ENCODE peak calls at places on chromosome 9, in eight cellular contexts. K, C, Y, V, E, B, I and N are unnamed samples.

GRCh38 chr9:134178781-134179551 is 14.6 kb upstream of the RNU6ATAC start:
- DNase-seq in K (peak), C (peak), Y (no peak), V (no peak), E (peak), B (peak), I (no peak), N (peak)

GRCh38 chr9:33785914-33786313 is 9.4 kb upstream of the PRSS3 start:
- DNase-seq in K (no peak), C (no peak), Y (no peak), V (peak), E (no peak), B (no peak), I (no peak), N (peak)

GRCh38 chr9:88954073-88954472 is 37.2 kb upstream of the S1PR3 start:
- DNase-seq in K (no peak), C (no peak), Y (no peak), V (no peak), E (no peak), B (no peak), I (no peak), N (no peak)

GRCh38 chr9:109755040-109755439 is 25.0 kb upstream of the PALM2AKAP2 start:
- DNase-seq in K (no peak), C (no peak), Y (no peak), V (no peak), E (no peak), B (no peak), I (no peak), N (no peak)

GRCh38 chr9:116153765-116154333 is at the start of gene PAPPA:
- DNase-seq in K (no peak), C (no peak), Y (no peak), V (no peak), E (no peak), B (no peak), I (no peak), N (no peak)

GRCh38 chr9:22084336-22085035 is 75.4 kb upstream of the CDKN2B start:
- DNase-seq in K (no peak), C (no peak), Y (peak), V (no peak), E (no peak), B (no peak), I (no peak), N (no peak)

GRCh38 chr9:135794361-135794885 is 92.4 kb downstream of the KCNT1 start:
- DNase-seq in K (no peak), C (no peak), Y (no peak), V (no peak), E (no peak), B (no peak), I (no peak), N (no peak)

GRCh38 chr9:118686940-118687339 is 682.3 kb downstream of the BRINP1 start:
- DNase-seq in K (no peak), C (no peak), Y (no peak), V (no peak), E (no peak), B (no peak), I (no peak), N (no peak)

GRCh38 chr9:128911529-128912035 is 9.2 kb upstream of the PHYHD1 start:
- DNase-seq in K (peak), C (peak), Y (no peak), V (no peak), E (peak), B (no peak), I (no peak), N (no peak)

GRCh38 chr9:127918201-127919107 is 1.6 kb upstream of the ST6GALNAC4 start:
- DNase-seq in K (peak), C (no peak), Y (no peak), V (peak), E (no peak), B (no peak), I (no peak), N (no peak)

GRCh38 chr9:18360005-18360404 is 113.9 kb upstream of the ADAMTSL1 start:
- DNase-seq in K (no peak), C (no peak), Y (no peak), V (no peak), E (no peak), B (no peak), I (no peak), N (no peak)

GRCh38 chr9:91814681-91815212 is 135.3 kb downstream of the ROR2 start:
- DNase-seq in K (no peak), C (no peak), Y (no peak), V (no peak), E (peak), B (no peak), I (no peak), N (no peak)

GRCh38 chr9:134601764-134602163 is 39.8 kb upstream of the COL5A1 start:
- DNase-seq in K (no peak), C (no peak), Y (no peak), V (no peak), E (no peak), B (no peak), I (no peak), N (no peak)

GRCh38 chr9:132792547-132792946 is 85.5 kb downstream of the AK8 start:
- DNase-seq in K (no peak), C (no peak), Y (no peak), V (no peak), E (peak), B (no peak), I (no peak), N (no peak)

GRCh38 chr9:32707326-32707725 is 71.9 kb upstream of the TAF1L start:
- DNase-seq in K (no peak), C (no peak), Y (no peak), V (no peak), E (no peak), B (no peak), I (no peak), N (no peak)

GRCh38 chr9:5052858-5053257 is 67.8 kb downstream of the JAK2 start:
- DNase-seq in K (no peak), C (no peak), Y (no peak), V (no peak), E (no peak), B (no peak), I (no peak), N (no peak)

GRCh38 chr9:6681147-6681956 is 35.8 kb upstream of the GLDC start:
- DNase-seq in K (peak), C (peak), Y (peak), V (peak), E (peak), B (peak), I (peak), N (peak)

GRCh38 chr9:88224938-88225337 is 86.7 kb upstream of the SPATA31C2 start:
- DNase-seq in K (no peak), C (no peak), Y (no peak), V (no peak), E (no peak), B (no peak), I (no peak), N (no peak)

GRCh38 chr9:86679979-86680378 is 267.3 kb downstream of the GAS1 start:
- DNase-seq in K (no peak), C (no peak), Y (no peak), V (no peak), E (no peak), B (no peak), I (no peak), N (no peak)

GRCh38 chr9:112831281-112831851 is 59.3 kb downstream of the SLC46A2 start:
- DNase-seq in K (peak), C (peak), Y (no peak), V (no peak), E (no peak), B (no peak), I (no peak), N (no peak)

GRCh38 chr9:37949576-37949975 is 45.6 kb upstream of the SLC25A51 start:
- DNase-seq in K (peak), C (no peak), Y (no peak), V (no peak), E (no peak), B (no peak), I (no peak), N (no peak)

GRCh38 chr9:88005146-88005750 is 30.9 kb upstream of the CDK20 start:
- DNase-seq in K (no peak), C (no peak), Y (no peak), V (no peak), E (no peak), B (no peak), I (no peak), N (no peak)

GRCh38 chr9:114745108-114745848 is 60.6 kb downstream of the TNFSF15 start:
- DNase-seq in K (no peak), C (no peak), Y (no peak), V (no peak), E (no peak), B (no peak), I (no peak), N (no peak)

GRCh38 chr9:89940625-89941024 is 335.8 kb downstream of the GADD45G start:
- DNase-seq in K (no peak), C (no peak), Y (no peak), V (no peak), E (no peak), B (no peak), I (no peak), N (no peak)

GRCh38 chr9:7402704-7403389 is 396.7 kb downstream of the DMAC1 start:
- DNase-seq in K (no peak), C (no peak), Y (no peak), V (no peak), E (no peak), B (no peak), I (no peak), N (no peak)

GRCh38 chr9:98913705-98914104 is 30.0 kb upstream of the COL15A1 start:
- DNase-seq in K (no peak), C (no peak), Y (no peak), V (no peak), E (no peak), B (no peak), I (no peak), N (no peak)

GRCh38 chr9:77648458-77649108 is 461 bp upstream of the GNA14 start:
- DNase-seq in K (peak), C (peak), Y (no peak), V (no peak), E (peak), B (no peak), I (peak), N (peak)

GRCh38 chr9:35923927-35924763 is 14.9 kb downstream of the SPAAR start:
- DNase-seq in K (no peak), C (no peak), Y (no peak), V (no peak), E (no peak), B (no peak), I (peak), N (peak)

GRCh38 chr9:96719538-96720315 is 58.2 kb downstream of the ZNF510 start:
- DNase-seq in K (no peak), C (no peak), Y (peak), V (no peak), E (no peak), B (no peak), I (no peak), N (peak)

GRCh38 chr9:83041771-83042170 is 21.2 kb downstream of the RASEF start:
- DNase-seq in K (no peak), C (no peak), Y (no peak), V (no peak), E (no peak), B (no peak), I (no peak), N (no peak)

GRCh38 chr9:111153973-111154590 is 115.8 kb upstream of the LPAR1 start:
- DNase-seq in K (no peak), C (no peak), Y (no peak), V (peak), E (no peak), B (no peak), I (no peak), N (no peak)

GRCh38 chr9:36128331-36128730 is 8.2 kb upstream of the GLIPR2 start:
- DNase-seq in K (no peak), C (no peak), Y (no peak), V (no peak), E (no peak), B (no peak), I (no peak), N (no peak)

GRCh38 chr9:29397148-29397547 is 1823.9 kb upstream of the C9orf72 start:
- DNase-seq in K (no peak), C (no peak), Y (no peak), V (no peak), E (no peak), B (no peak), I (no peak), N (no peak)

GRCh38 chr9:135850737-135851136 is 56.6 kb downstream of the CAMSAP1 start:
- DNase-seq in K (no peak), C (no peak), Y (no peak), V (no peak), E (no peak), B (no peak), I (no peak), N (peak)

GRCh38 chr9:119963258-119963797 is 594.1 kb upstream of the BRINP1 start:
- DNase-seq in K (peak), C (no peak), Y (peak), V (no peak), E (no peak), B (no peak), I (peak), N (no peak)

GRCh38 chr9:76699966-76700365 is 64.3 kb upstream of the PCA3 start:
- DNase-seq in K (no peak), C (no peak), Y (peak), V (no peak), E (no peak), B (no peak), I (no peak), N (no peak)

GRCh38 chr9:68678430-68678829 is 26.6 kb upstream of the PIP5K1B start:
- DNase-seq in K (no peak), C (no peak), Y (no peak), V (peak), E (no peak), B (no peak), I (no peak), N (no peak)

GRCh38 chr9:613771-614347 is 227.6 kb upstream of the DMRT1 start:
- DNase-seq in K (peak), C (peak), Y (peak), V (peak), E (peak), B (peak), I (peak), N (peak)

GRCh38 chr9:93235278-93235960 is 51.5 kb downstream of the WNK2 start:
- DNase-seq in K (no peak), C (no peak), Y (peak), V (no peak), E (no peak), B (peak), I (peak), N (no peak)

DNA sequence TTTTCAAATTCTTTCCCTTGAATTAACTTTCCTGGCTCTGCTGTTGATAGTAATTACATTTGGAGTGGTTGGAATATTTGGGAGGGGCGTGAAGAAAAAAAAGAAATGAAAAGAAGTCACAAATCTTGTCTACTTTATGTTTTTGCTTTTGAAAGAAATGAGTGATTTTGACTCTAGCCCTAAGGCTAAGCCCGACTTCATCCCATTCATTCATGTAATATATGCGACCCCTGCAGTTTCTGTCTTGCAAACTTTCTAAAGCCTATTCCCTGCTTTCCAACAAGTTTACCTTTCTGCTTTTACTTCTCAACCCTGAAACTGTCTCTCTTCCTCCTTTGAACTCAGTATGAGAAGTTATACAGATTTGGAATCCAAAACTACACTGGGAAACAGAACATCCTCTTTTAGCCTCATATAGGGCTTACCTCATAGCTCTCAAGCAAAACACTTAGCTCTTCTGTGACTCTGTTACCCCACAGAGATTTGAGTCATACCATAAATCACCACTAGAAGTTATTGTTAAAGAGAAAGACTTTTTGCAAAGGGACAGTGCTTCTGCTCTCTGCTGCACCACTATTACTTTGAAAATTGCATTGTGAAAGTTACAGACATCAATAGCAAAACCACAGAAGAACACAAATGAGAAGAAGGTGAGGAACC is 1.6 kb downstream of the CFAP95 start:
- DNase-seq in K (no peak), C (no peak), Y (no peak), V (no peak), E (no peak), B (no peak), I (no peak), N (no peak)
- TF ChIP-seq CTCF in K (no peak), C (no peak), Y (no peak), V (no peak), E (no peak), B (no peak), I (no peak), N (no peak)

GRCh38 chr9:74133921-74134320 is 363.2 kb upstream of the RORB start:
- DNase-seq in K (no peak), C (no peak), Y (no peak), V (no peak), E (no peak), B (no peak), I (no peak), N (no peak)

GRCh38 chr9:74138182-74138581 is 359.0 kb upstream of the RORB start:
- DNase-seq in K (no peak), C (no peak), Y (no peak), V (no peak), E (no peak), B (no peak), I (no peak), N (no peak)

GRCh38 chr9:74132986-74133385 is 364.1 kb upstream of the RORB start:
- DNase-seq in K (no peak), C (no peak), Y (no peak), V (no peak), E (no peak), B (no peak), I (no peak), N (no peak)
- TF ChIP-seq CTCF in K (no peak), C (no peak), Y (no peak), V (no peak), E (no peak), B (no peak), I (no peak), N (no peak)

DNA sequence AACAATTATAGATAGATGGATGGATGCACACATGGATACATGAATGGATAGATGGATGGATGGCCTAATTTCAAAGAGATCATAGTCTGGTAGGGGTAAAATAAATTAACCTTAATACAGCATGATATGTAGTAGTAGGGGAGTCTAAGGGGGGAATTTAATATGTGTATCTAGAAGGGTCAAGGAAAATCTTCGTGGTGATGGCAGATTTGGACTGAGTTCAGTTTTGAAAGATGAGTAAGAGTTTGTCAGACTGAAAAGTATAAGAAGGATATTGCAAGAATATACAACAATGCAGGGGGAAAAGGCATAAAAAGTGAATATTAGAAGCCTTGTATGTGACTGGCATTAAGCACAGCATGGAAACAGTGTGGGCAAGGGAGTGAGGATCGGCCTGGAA is 98.7 kb downstream of the ZNF462 start:
- DNase-seq in K (no peak), C (no peak), Y (no peak), V (no peak), E (no peak), B (no peak), I (no peak), N (no peak)
- TF ChIP-seq CTCF in K (no peak), C (no peak), Y (no peak), V (no peak), E (no peak), B (no peak), I (no peak), N (no peak)

DNA sequence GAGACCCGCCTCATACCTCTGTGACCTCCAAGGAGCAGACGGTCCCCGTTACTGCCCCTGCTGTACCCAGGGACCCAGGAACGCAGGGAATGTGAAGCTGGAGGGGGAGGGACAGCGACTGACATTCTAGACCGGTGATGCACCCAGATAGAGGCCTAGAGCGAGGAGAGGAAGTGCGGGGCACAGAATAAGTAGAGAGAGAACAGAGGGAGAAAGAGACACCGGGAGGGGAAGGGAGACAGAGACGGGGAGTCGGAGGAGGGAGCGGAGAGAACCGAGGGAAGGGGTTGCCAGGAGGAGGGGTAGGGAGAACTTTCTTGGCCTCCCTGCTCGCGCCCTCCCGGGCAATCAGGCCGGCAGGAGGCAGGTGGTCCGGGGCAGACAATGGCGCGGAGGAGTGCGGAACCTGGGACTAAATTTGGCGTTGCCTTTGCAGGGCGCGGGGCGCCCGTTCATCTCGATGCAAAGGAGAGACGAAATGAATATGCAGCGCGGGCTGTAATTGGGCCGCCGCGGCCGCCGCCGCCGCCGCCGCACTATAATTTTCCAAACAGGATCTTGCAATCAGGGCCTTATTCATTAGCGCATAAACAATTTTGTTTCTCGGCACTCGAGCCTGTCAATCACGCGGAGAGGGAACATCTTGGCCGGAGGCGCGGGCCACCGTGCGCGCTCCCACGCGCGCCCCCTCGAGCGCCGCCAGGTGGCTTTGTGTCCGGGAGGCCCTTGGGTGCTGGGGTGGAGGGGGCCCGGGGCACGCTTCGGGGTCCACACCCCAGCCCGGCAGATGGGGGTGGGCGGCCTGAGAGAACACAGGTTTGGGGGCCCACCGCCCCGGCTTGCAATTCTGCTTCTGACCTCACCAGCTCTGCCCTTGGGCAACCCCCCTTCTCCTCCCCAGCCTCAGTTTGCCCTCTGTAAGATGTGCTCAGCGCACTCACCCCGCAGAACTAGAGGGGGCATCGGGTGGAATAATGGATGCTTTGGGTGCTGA is 32.9 kb downstream of the NDUFA8 start:
- DNase-seq in K (no peak), C (no peak), Y (no peak), V (no peak), E (peak), B (no peak), I (peak), N (peak)
- TF ChIP-seq CTCF in K (no peak), C (no peak), Y (no peak), V (no peak), E (no peak), B (no peak), I (no peak), N (peak)

GRCh38 chr9:130290353-130291181 is 25.0 kb downstream of the HMCN2 start:
- DNase-seq in K (peak), C (no peak), Y (no peak), V (no peak), E (peak), B (no peak), I (no peak), N (no peak)
- TF ChIP-seq CTCF in K (no peak), C (no peak), Y (no peak), V (no peak), E (no peak), B (no peak), I (no peak), N (no peak)